ENCODE peak calls at places on chromosome 21, in ten cellular contexts. One of them, this sample, is unnamed.

GRCh38 chr21:39668369-39668768 is 55.6 kb downstream of the B3GALT5 start:
- DNase-seq in CD8-positive, alpha-beta T cell: no peak
- DNase-seq in PC-3: no peak
- DNase-seq in esophagus squamous epithelium: no peak
- DNase-seq in HFF-Myc: no peak
- DNase-seq in bronchial epithelial cell: no peak
- DNase-seq in CD4-positive, alpha-beta T cell: no peak
- DNase-seq in heart left ventricle: no peak
- DNase-seq in thoracic aorta: no peak
- DNase-seq in WTC11: no peak
- DNase-seq in this sample: no peak

GRCh38 chr21:44262338-44263048 is 796 bp upstream of the DNMT3L start:
- DNase-seq in WTC11: no peak
- DNase-seq in esophagus squamous epithelium: no peak
- DNase-seq in HFF-Myc: no peak
- DNase-seq in bronchial epithelial cell: no peak
- DNase-seq in CD4-positive, alpha-beta T cell: no peak
- DNase-seq in CD8-positive, alpha-beta T cell: no peak
- DNase-seq in heart left ventricle: no peak
- DNase-seq in thoracic aorta: no peak
- DNase-seq in PC-3: no peak
- DNase-seq in this sample: no peak

GRCh38 chr21:45600248-45600647 is 43.3 kb upstream of the PCBP3 start:
- DNase-seq in CD4-positive, alpha-beta T cell: no peak
- DNase-seq in PC-3: no peak
- DNase-seq in thoracic aorta: no peak
- DNase-seq in HFF-Myc: no peak
- DNase-seq in esophagus squamous epithelium: no peak
- DNase-seq in CD8-positive, alpha-beta T cell: no peak
- DNase-seq in heart left ventricle: no peak
- DNase-seq in bronchial epithelial cell: no peak
- DNase-seq in WTC11: no peak
- DNase-seq in this sample: no peak

GRCh38 chr21:36964398-36964797 is 2.1 kb downstream of the HLCS start:
- DNase-seq in CD8-positive, alpha-beta T cell: no peak
- DNase-seq in thoracic aorta: no peak
- DNase-seq in HFF-Myc: no peak
- DNase-seq in CD4-positive, alpha-beta T cell: no peak
- DNase-seq in esophagus squamous epithelium: no peak
- DNase-seq in bronchial epithelial cell: no peak
- DNase-seq in WTC11: no peak
- DNase-seq in heart left ventricle: no peak
- DNase-seq in PC-3: no peak
- DNase-seq in this sample: no peak

GRCh38 chr21:8990326-8991087 is 1530.9 kb upstream of the TPTE start:
- DNase-seq in HFF-Myc: no peak
- DNase-seq in bronchial epithelial cell: peak; percentile 81
- DNase-seq in PC-3: peak; percentile 1
- DNase-seq in heart left ventricle: no peak
- DNase-seq in thoracic aorta: no peak
- DNase-seq in CD4-positive, alpha-beta T cell: no peak
- DNase-seq in WTC11: no peak
- DNase-seq in CD8-positive, alpha-beta T cell: no peak
- DNase-seq in esophagus squamous epithelium: no peak
- DNase-seq in this sample: no peak

GRCh38 chr21:26570203-26570602 is 2.9 kb downstream of the CYYR1 start:
- DNase-seq in bronchial epithelial cell: no peak
- DNase-seq in HFF-Myc: no peak
- DNase-seq in PC-3: no peak
- DNase-seq in WTC11: no peak
- DNase-seq in CD4-positive, alpha-beta T cell: no peak
- DNase-seq in heart left ventricle: peak; percentile 34
- DNase-seq in thoracic aorta: no peak
- DNase-seq in esophagus squamous epithelium: no peak
- DNase-seq in CD8-positive, alpha-beta T cell: no peak
- DNase-seq in this sample: no peak

GRCh38 chr21:17466166-17466565 is 46.7 kb upstream of the CXADR start:
- DNase-seq in HFF-Myc: no peak
- DNase-seq in heart left ventricle: no peak
- DNase-seq in CD4-positive, alpha-beta T cell: no peak
- DNase-seq in WTC11: no peak
- DNase-seq in thoracic aorta: no peak
- DNase-seq in esophagus squamous epithelium: no peak
- DNase-seq in CD8-positive, alpha-beta T cell: no peak
- DNase-seq in PC-3: peak; percentile 36
- DNase-seq in bronchial epithelial cell: peak; percentile 80
- DNase-seq in this sample: peak; percentile 57

GRCh38 chr21:38646213-38646837 is 148.0 kb upstream of the ERG start:
- DNase-seq in PC-3: peak; percentile 72
- DNase-seq in esophagus squamous epithelium: no peak
- DNase-seq in WTC11: no peak
- DNase-seq in HFF-Myc: no peak
- DNase-seq in CD4-positive, alpha-beta T cell: no peak
- DNase-seq in thoracic aorta: peak; percentile 51
- DNase-seq in CD8-positive, alpha-beta T cell: no peak
- DNase-seq in heart left ventricle: no peak
- DNase-seq in bronchial epithelial cell: peak; percentile 99
- DNase-seq in this sample: peak; percentile 98

GRCh38 chr21:21046063-21046462 is 47.9 kb downstream of the NCAM2 start:
- DNase-seq in CD8-positive, alpha-beta T cell: no peak
- DNase-seq in thoracic aorta: no peak
- DNase-seq in PC-3: no peak
- DNase-seq in WTC11: no peak
- DNase-seq in CD4-positive, alpha-beta T cell: no peak
- DNase-seq in HFF-Myc: no peak
- DNase-seq in bronchial epithelial cell: no peak
- DNase-seq in heart left ventricle: no peak
- DNase-seq in esophagus squamous epithelium: no peak
- DNase-seq in this sample: no peak

GRCh38 chr21:39141502-39141901 is 41.7 kb downstream of the PSMG1 start:
- DNase-seq in thoracic aorta: no peak
- DNase-seq in HFF-Myc: peak; percentile 79
- DNase-seq in WTC11: no peak
- DNase-seq in esophagus squamous epithelium: no peak
- DNase-seq in CD4-positive, alpha-beta T cell: no peak
- DNase-seq in bronchial epithelial cell: no peak
- DNase-seq in PC-3: no peak
- DNase-seq in CD8-positive, alpha-beta T cell: no peak
- DNase-seq in heart left ventricle: no peak
- DNase-seq in this sample: no peak

GRCh38 chr21:29298348-29299045 is at the start of gene BACH1:
- DNase-seq in HFF-Myc: no peak
- DNase-seq in CD4-positive, alpha-beta T cell: peak; percentile 84
- DNase-seq in CD8-positive, alpha-beta T cell: peak; percentile 81
- DNase-seq in PC-3: peak; percentile 92
- DNase-seq in esophagus squamous epithelium: peak; percentile 58
- DNase-seq in WTC11: peak; percentile 91
- DNase-seq in thoracic aorta: peak; percentile 58
- DNase-seq in heart left ventricle: peak; percentile 91
- DNase-seq in bronchial epithelial cell: peak; percentile 72
- DNase-seq in this sample: peak; percentile 83
- TF ChIP-seq CTCF in HFF-Myc: peak; percentile 20
- TF ChIP-seq CTCF in CD4-positive, alpha-beta T cell: peak; percentile 18
- TF ChIP-seq CTCF in CD8-positive, alpha-beta T cell: peak; percentile 33
- TF ChIP-seq CTCF in PC-3: peak; percentile 13
- TF ChIP-seq CTCF in esophagus squamous epithelium: peak; percentile 67
- TF ChIP-seq CTCF in WTC11: no peak
- TF ChIP-seq CTCF in thoracic aorta: peak; percentile 28
- TF ChIP-seq CTCF in heart left ventricle: peak; percentile 24
- TF ChIP-seq CTCF in bronchial epithelial cell: peak; percentile 70
- TF ChIP-seq CTCF in this sample: peak; percentile 22

GRCh38 chr21:22062472-22063139 is 1064.4 kb downstream of the NCAM2 start:
- DNase-seq in WTC11: no peak
- DNase-seq in PC-3: no peak
- DNase-seq in esophagus squamous epithelium: no peak
- DNase-seq in CD4-positive, alpha-beta T cell: no peak
- DNase-seq in CD8-positive, alpha-beta T cell: no peak
- DNase-seq in heart left ventricle: no peak
- DNase-seq in HFF-Myc: no peak
- DNase-seq in bronchial epithelial cell: no peak
- DNase-seq in thoracic aorta: no peak
- DNase-seq in this sample: no peak

GRCh38 chr21:22056904-22057303 is 1058.7 kb downstream of the NCAM2 start:
- DNase-seq in PC-3: no peak
- DNase-seq in bronchial epithelial cell: no peak
- DNase-seq in heart left ventricle: no peak
- DNase-seq in WTC11: no peak
- DNase-seq in CD8-positive, alpha-beta T cell: no peak
- DNase-seq in esophagus squamous epithelium: no peak
- DNase-seq in CD4-positive, alpha-beta T cell: no peak
- DNase-seq in HFF-Myc: no peak
- DNase-seq in thoracic aorta: no peak
- DNase-seq in this sample: no peak
- TF ChIP-seq CTCF in PC-3: no peak
- TF ChIP-seq CTCF in bronchial epithelial cell: no peak
- TF ChIP-seq CTCF in heart left ventricle: no peak
- TF ChIP-seq CTCF in WTC11: no peak
- TF ChIP-seq CTCF in CD8-positive, alpha-beta T cell: no peak
- TF ChIP-seq CTCF in esophagus squamous epithelium: no peak
- TF ChIP-seq CTCF in CD4-positive, alpha-beta T cell: no peak
- TF ChIP-seq CTCF in HFF-Myc: no peak
- TF ChIP-seq CTCF in thoracic aorta: no peak
- TF ChIP-seq CTCF in this sample: no peak

GRCh38 chr21:32771134-32771523 is 426 bp downstream of the PAXBP1 start:
- DNase-seq in CD4-positive, alpha-beta T cell: peak; percentile 33
- DNase-seq in thoracic aorta: no peak
- DNase-seq in bronchial epithelial cell: peak; percentile 36
- DNase-seq in CD8-positive, alpha-beta T cell: peak; percentile 59
- DNase-seq in HFF-Myc: no peak
- DNase-seq in heart left ventricle: peak; percentile 61
- DNase-seq in esophagus squamous epithelium: no peak
- DNase-seq in WTC11: peak; percentile 61
- DNase-seq in PC-3: peak; percentile 50
- DNase-seq in this sample: peak; percentile 62

GRCh38 chr21:32772281-32773047 is 909 bp upstream of the PAXBP1 start:
- DNase-seq in esophagus squamous epithelium: no peak
- DNase-seq in heart left ventricle: no peak
- DNase-seq in CD4-positive, alpha-beta T cell: peak; percentile 41
- DNase-seq in PC-3: peak; percentile 36
- DNase-seq in WTC11: no peak
- DNase-seq in bronchial epithelial cell: peak; percentile 35
- DNase-seq in thoracic aorta: no peak
- DNase-seq in HFF-Myc: no peak
- DNase-seq in CD8-positive, alpha-beta T cell: peak; percentile 53
- DNase-seq in this sample: peak; percentile 24

GRCh38 chr21:32768530-32768929 is 3.0 kb downstream of the PAXBP1 start:
- DNase-seq in CD4-positive, alpha-beta T cell: no peak
- DNase-seq in WTC11: no peak
- DNase-seq in esophagus squamous epithelium: no peak
- DNase-seq in bronchial epithelial cell: no peak
- DNase-seq in heart left ventricle: no peak
- DNase-seq in PC-3: no peak
- DNase-seq in CD8-positive, alpha-beta T cell: no peak
- DNase-seq in HFF-Myc: no peak
- DNase-seq in thoracic aorta: no peak
- DNase-seq in this sample: no peak

DNA sequence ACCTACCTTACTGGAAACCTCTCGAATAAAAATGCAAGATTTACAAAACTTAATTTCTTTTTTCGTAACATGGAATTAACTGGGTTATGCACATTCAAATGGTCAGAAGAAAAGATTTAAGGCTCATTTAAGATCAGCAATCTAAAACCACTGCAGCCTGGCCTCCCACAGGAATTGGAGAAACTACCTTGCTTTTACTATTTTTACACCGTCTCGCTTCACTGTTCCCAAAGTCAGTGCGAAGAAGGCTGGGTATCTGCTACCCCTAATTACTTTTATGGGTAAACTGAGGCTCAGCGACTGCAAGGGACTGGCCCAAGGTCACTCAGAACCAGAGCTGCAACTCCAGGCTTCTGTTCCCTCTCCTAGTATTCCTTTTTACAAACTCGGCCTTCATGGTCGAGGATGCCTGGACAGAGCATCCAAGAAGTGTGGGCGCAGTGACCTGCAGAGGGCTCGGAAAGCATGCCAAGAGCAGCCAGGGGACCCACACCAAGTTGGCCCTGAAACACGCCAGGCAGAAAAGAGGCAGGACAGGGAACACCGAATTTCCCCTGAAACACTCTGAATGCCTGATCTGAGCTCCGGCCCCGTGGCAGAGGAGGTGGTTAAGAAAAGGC is 931 bp downstream of the PAXBP1 start:
- DNase-seq in thoracic aorta: no peak
- DNase-seq in CD8-positive, alpha-beta T cell: no peak
- DNase-seq in heart left ventricle: no peak
- DNase-seq in PC-3: peak; percentile 5
- DNase-seq in CD4-positive, alpha-beta T cell: no peak
- DNase-seq in bronchial epithelial cell: no peak
- DNase-seq in esophagus squamous epithelium: no peak
- DNase-seq in HFF-Myc: no peak
- DNase-seq in WTC11: no peak
- DNase-seq in this sample: no peak
- TF ChIP-seq CTCF in thoracic aorta: no peak
- TF ChIP-seq CTCF in CD8-positive, alpha-beta T cell: no peak
- TF ChIP-seq CTCF in heart left ventricle: no peak
- TF ChIP-seq CTCF in PC-3: no peak
- TF ChIP-seq CTCF in CD4-positive, alpha-beta T cell: no peak
- TF ChIP-seq CTCF in bronchial epithelial cell: no peak
- TF ChIP-seq CTCF in esophagus squamous epithelium: no peak
- TF ChIP-seq CTCF in HFF-Myc: no peak
- TF ChIP-seq CTCF in WTC11: no peak
- TF ChIP-seq CTCF in this sample: no peak

GRCh38 chr21:42413093-42413492 is 9.4 kb downstream of the UBASH3A start:
- DNase-seq in bronchial epithelial cell: no peak
- DNase-seq in PC-3: no peak
- DNase-seq in heart left ventricle: no peak
- DNase-seq in WTC11: no peak
- DNase-seq in thoracic aorta: no peak
- DNase-seq in HFF-Myc: no peak
- DNase-seq in CD8-positive, alpha-beta T cell: no peak
- DNase-seq in CD4-positive, alpha-beta T cell: no peak
- DNase-seq in esophagus squamous epithelium: no peak
- DNase-seq in this sample: no peak

GRCh38 chr21:42411891-42412635 is 8.4 kb downstream of the UBASH3A start:
- DNase-seq in PC-3: no peak
- DNase-seq in CD8-positive, alpha-beta T cell: no peak
- DNase-seq in heart left ventricle: no peak
- DNase-seq in esophagus squamous epithelium: no peak
- DNase-seq in WTC11: no peak
- DNase-seq in thoracic aorta: no peak
- DNase-seq in CD4-positive, alpha-beta T cell: no peak
- DNase-seq in bronchial epithelial cell: peak; percentile 26
- DNase-seq in HFF-Myc: no peak
- DNase-seq in this sample: peak; percentile 63

GRCh38 chr21:42409366-42409765 is 5.7 kb downstream of the UBASH3A start:
- DNase-seq in heart left ventricle: no peak
- DNase-seq in CD4-positive, alpha-beta T cell: no peak
- DNase-seq in WTC11: no peak
- DNase-seq in esophagus squamous epithelium: no peak
- DNase-seq in HFF-Myc: no peak
- DNase-seq in CD8-positive, alpha-beta T cell: no peak
- DNase-seq in bronchial epithelial cell: no peak
- DNase-seq in PC-3: no peak
- DNase-seq in thoracic aorta: no peak
- DNase-seq in this sample: no peak

GRCh38 chr21:42412636-42412933 is 8.9 kb downstream of the UBASH3A start:
- DNase-seq in PC-3: no peak
- DNase-seq in WTC11: no peak
- DNase-seq in esophagus squamous epithelium: no peak
- DNase-seq in HFF-Myc: no peak
- DNase-seq in heart left ventricle: no peak
- DNase-seq in CD8-positive, alpha-beta T cell: no peak
- DNase-seq in CD4-positive, alpha-beta T cell: no peak
- DNase-seq in thoracic aorta: no peak
- DNase-seq in bronchial epithelial cell: no peak
- DNase-seq in this sample: no peak

GRCh38 chr21:42411197-42411869 is 7.6 kb downstream of the UBASH3A start:
- DNase-seq in PC-3: peak; percentile 16
- DNase-seq in thoracic aorta: no peak
- DNase-seq in HFF-Myc: no peak
- DNase-seq in heart left ventricle: no peak
- DNase-seq in esophagus squamous epithelium: no peak
- DNase-seq in CD4-positive, alpha-beta T cell: no peak
- DNase-seq in CD8-positive, alpha-beta T cell: peak; percentile 46
- DNase-seq in WTC11: peak; percentile 47
- DNase-seq in bronchial epithelial cell: peak; percentile 4
- DNase-seq in this sample: no peak
- TF ChIP-seq CTCF in PC-3: peak; percentile 35
- TF ChIP-seq CTCF in thoracic aorta: no peak
- TF ChIP-seq CTCF in HFF-Myc: no peak
- TF ChIP-seq CTCF in heart left ventricle: no peak
- TF ChIP-seq CTCF in esophagus squamous epithelium: no peak
- TF ChIP-seq CTCF in CD4-positive, alpha-beta T cell: no peak
- TF ChIP-seq CTCF in CD8-positive, alpha-beta T cell: no peak
- TF ChIP-seq CTCF in WTC11: no peak
- TF ChIP-seq CTCF in bronchial epithelial cell: peak; percentile 20
- TF ChIP-seq CTCF in this sample: no peak